ENCODE peak calls at places on chromosomes 7 and 10, in four cellular contexts. R, D, G and J are unnamed samples.

GRCh38 chr10:96664563-96664962 is 55.8 kb downstream of the PIK3AP1 start:
- DNase-seq in R (no peak), D (no peak), G (no peak), J (no peak)

GRCh38 chr7:51308738-51309102 is 7.9 kb downstream of the COBL start:
- DNase-seq in R (no peak), D (no peak), G (no peak), J (no peak)

GRCh38 chr10:133189256-133189655 is 29.2 kb downstream of the KNDC1 start:
- DNase-seq in R (no peak), D (no peak), G (no peak), J (no peak)

GRCh38 chr7:116525298-116525912 is 569 bp downstream of the CAV1 start:
- DNase-seq in R (no peak), D (peak; percentile 33), G (peak; percentile 31), J (no peak)

GRCh38 chr7:47521041-47521795 is 60.7 kb downstream of the TNS3 start:
- DNase-seq in R (no peak), D (no peak), G (no peak), J (no peak)

GRCh38 chr7:77843194-77843593 is 44.6 kb downstream of the PHTF2 start:
- DNase-seq in R (no peak), D (no peak), G (no peak), J (no peak)

GRCh38 chr7:1466524-1467271 is 7.4 kb upstream of the MICALL2 start:
- DNase-seq in R (no peak), D (peak; percentile 75), G (no peak), J (no peak)

GRCh38 chr7:33590902-33591301 is 314.4 kb upstream of the BMPER start:
- DNase-seq in R (no peak), D (peak; percentile 74), G (no peak), J (no peak)

GRCh38 chr7:147519062-147519461 is 1071.5 kb upstream of the C7orf33 start:
- DNase-seq in R (no peak), D (no peak), G (no peak), J (no peak)

GRCh38 chr10:21526952-21527633 is 1.6 kb upstream of the SKIDA1 start:
- DNase-seq in R (peak; percentile 32), D (peak; percentile 75), G (peak; percentile 43), J (peak; percentile 50)

GRCh38 chr7:150388709-150389531 is 9.8 kb downstream of the ZNF775 start:
- DNase-seq in R (no peak), D (no peak), G (no peak), J (peak; percentile 61)

GRCh38 chr7:2713370-2713769 is 25.4 kb downstream of the AMZ1 start:
- DNase-seq in R (no peak), D (no peak), G (no peak), J (no peak)

GRCh38 chr7:68321776-68322496 is 1276.3 kb upstream of the AUTS2 start:
- DNase-seq in R (no peak), D (no peak), G (no peak), J (peak; percentile 24)

GRCh38 chr7:114302858-114303257 is 111.8 kb upstream of the FOXP2 start:
- DNase-seq in R (no peak), D (no peak), G (no peak), J (no peak)

GRCh38 chr7:103149808-103150180 is 895 bp upstream of the NAPEPLD start:
- DNase-seq in R (no peak), D (no peak), G (no peak), J (no peak)

GRCh38 chr7:20083781-20084180 is 133.4 kb downstream of the MACC1 start:
- DNase-seq in R (no peak), D (peak; percentile 49), G (no peak), J (no peak)

GRCh38 chr10:3924344-3924743 is 139.3 kb upstream of the KLF6 start:
- DNase-seq in R (no peak), D (peak; percentile 98), G (no peak), J (no peak)

GRCh38 chr7:70134029-70134445 is 535.8 kb downstream of the AUTS2 start:
- DNase-seq in R (no peak), D (no peak), G (no peak), J (no peak)

GRCh38 chr10:133127291-133128125 is 32.5 kb upstream of the KNDC1 start:
- DNase-seq in R (peak; percentile 31), D (no peak), G (no peak), J (no peak)

GRCh38 chr7:110573862-110574528 is 516.9 kb upstream of the LRRN3 start:
- DNase-seq in R (no peak), D (peak; percentile 94), G (no peak), J (no peak)

GRCh38 chr7:30521532-30521931 is 16.9 kb upstream of the GGCT start:
- DNase-seq in R (no peak), D (peak; percentile 27), G (no peak), J (no peak)

GRCh38 chr10:77970869-77971803 is 44.6 kb upstream of the DLG5 start:
- DNase-seq in R (no peak), D (peak; percentile 99), G (no peak), J (no peak)